ENCODE peak calls at places on chromosomes 5 and 9, in six cellular contexts. One of them, this sample, is unnamed.

GRCh38 chr9:2241875-2242741 is 227.0 kb downstream of the SMARCA2 start:
- ATAC-seq in upper lobe of left lung: peak; percentile 95
- ATAC-seq in HepG2: peak; percentile 93
- ATAC-seq in A549: peak; percentile 95
- ATAC-seq in K562: peak; percentile 94
- ATAC-seq in GM12878: peak; percentile 94
- ATAC-seq in this sample: peak; percentile 94

GRCh38 chr9:123031963-123032362 is 1.5 kb upstream of the GPR21 start:
- ATAC-seq in GM12878: no peak
- ATAC-seq in K562: peak; percentile 57
- ATAC-seq in A549: no peak
- ATAC-seq in upper lobe of left lung: no peak
- ATAC-seq in HepG2: no peak
- ATAC-seq in this sample: no peak

GRCh38 chr5:148179234-148179824 is 11.0 kb downstream of the SPINK14 start:
- ATAC-seq in GM12878: peak; percentile 77
- ATAC-seq in A549: peak; percentile 77
- ATAC-seq in upper lobe of left lung: no peak
- ATAC-seq in K562: peak; percentile 67
- ATAC-seq in HepG2: peak; percentile 64
- ATAC-seq in this sample: no peak

GRCh38 chr5:88875609-88876234 is 7.3 kb downstream of the MEF2C start:
- ATAC-seq in GM12878: peak; percentile 65
- ATAC-seq in A549: no peak
- ATAC-seq in upper lobe of left lung: no peak
- ATAC-seq in K562: peak; percentile 79
- ATAC-seq in HepG2: no peak
- ATAC-seq in this sample: peak; percentile 35

GRCh38 chr5:147169399-147169798 is 65.4 kb upstream of the STK32A start:
- ATAC-seq in K562: no peak
- ATAC-seq in upper lobe of left lung: no peak
- ATAC-seq in HepG2: peak; percentile 45
- ATAC-seq in GM12878: peak; percentile 49
- ATAC-seq in A549: no peak
- ATAC-seq in this sample: no peak

GRCh38 chr9:107760469-107761242 is 271.1 kb upstream of the KLF4 start:
- ATAC-seq in K562: peak; percentile 70
- ATAC-seq in GM12878: no peak
- ATAC-seq in HepG2: no peak
- ATAC-seq in A549: no peak
- ATAC-seq in upper lobe of left lung: peak; percentile 86
- ATAC-seq in this sample: peak; percentile 75

GRCh38 chr5:66207800-66208561 is 63.9 kb downstream of the SREK1 start:
- ATAC-seq in A549: no peak
- ATAC-seq in K562: no peak
- ATAC-seq in HepG2: no peak
- ATAC-seq in upper lobe of left lung: no peak
- ATAC-seq in GM12878: no peak
- ATAC-seq in this sample: peak; percentile 58

GRCh38 chr5:97192580-97193421 is 9.8 kb upstream of the RIOK2 start:
- ATAC-seq in upper lobe of left lung: no peak
- ATAC-seq in A549: no peak
- ATAC-seq in GM12878: peak; percentile 94
- ATAC-seq in HepG2: no peak
- ATAC-seq in K562: no peak
- ATAC-seq in this sample: no peak

GRCh38 chr5:115398726-115399125 is 102.3 kb upstream of the CCDC112 start:
- ATAC-seq in GM12878: no peak
- ATAC-seq in upper lobe of left lung: no peak
- ATAC-seq in K562: no peak
- ATAC-seq in A549: no peak
- ATAC-seq in HepG2: no peak
- ATAC-seq in this sample: no peak

GRCh38 chr5:169020102-169020501 is 280.8 kb downstream of the SLIT3 start:
- ATAC-seq in HepG2: no peak
- ATAC-seq in GM12878: no peak
- ATAC-seq in A549: peak; percentile 84
- ATAC-seq in upper lobe of left lung: no peak
- ATAC-seq in K562: peak; percentile 66
- ATAC-seq in this sample: no peak

DNA sequence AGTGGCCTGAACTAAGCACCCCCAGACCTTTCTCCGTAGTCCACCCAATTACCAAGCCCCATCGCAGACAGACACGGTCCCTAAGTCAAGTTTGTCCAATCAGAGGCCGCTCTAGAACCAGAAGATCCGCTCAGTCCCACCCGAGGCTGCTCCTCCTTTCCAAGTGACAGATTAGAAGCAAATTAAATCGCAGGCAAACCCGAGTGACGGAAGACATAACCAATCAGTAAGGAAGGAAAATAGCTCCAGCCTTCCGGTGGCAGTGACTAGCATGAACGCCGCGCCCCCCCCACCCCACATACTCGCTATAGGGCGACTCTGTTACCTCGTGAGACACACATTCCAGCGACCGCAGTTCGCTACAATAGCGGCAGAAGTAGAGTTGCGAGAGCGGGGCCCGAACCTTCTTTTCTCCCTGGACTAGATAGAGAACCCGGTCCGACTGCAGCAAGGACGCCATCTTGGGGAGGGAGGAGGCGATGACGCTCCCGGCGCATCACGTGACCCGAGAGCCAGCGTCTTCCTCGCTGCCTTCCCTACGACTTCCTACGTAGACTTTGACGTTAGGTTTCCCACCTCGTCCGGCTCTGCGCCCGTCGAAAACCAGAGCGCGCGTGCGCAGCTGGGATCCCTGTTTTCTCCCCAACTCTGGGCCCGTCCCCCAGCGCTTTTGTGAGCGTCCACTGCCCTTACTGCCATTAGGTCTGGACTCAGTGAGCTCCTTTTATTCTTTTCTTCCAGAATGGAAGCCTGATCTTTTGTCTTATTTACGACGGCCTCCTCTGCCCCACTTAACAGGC is at the start of gene DCTN4:
- ATAC-seq in HepG2: peak; percentile 98
- ATAC-seq in GM12878: peak; percentile 97
- ATAC-seq in upper lobe of left lung: peak; percentile 98
- ATAC-seq in A549: peak; percentile 98
- ATAC-seq in K562: peak; percentile 92
- ATAC-seq in this sample: peak; percentile 96
- TF ChIP-seq POLR2A in HepG2: peak; percentile 76
- TF ChIP-seq POLR2A in GM12878: peak; percentile 91
- TF ChIP-seq POLR2A in upper lobe of left lung: peak; percentile 47
- TF ChIP-seq POLR2A in A549: peak; percentile 66
- TF ChIP-seq POLR2A in K562: peak; percentile 92
- TF ChIP-seq POLR2A in this sample: no peak

DNA sequence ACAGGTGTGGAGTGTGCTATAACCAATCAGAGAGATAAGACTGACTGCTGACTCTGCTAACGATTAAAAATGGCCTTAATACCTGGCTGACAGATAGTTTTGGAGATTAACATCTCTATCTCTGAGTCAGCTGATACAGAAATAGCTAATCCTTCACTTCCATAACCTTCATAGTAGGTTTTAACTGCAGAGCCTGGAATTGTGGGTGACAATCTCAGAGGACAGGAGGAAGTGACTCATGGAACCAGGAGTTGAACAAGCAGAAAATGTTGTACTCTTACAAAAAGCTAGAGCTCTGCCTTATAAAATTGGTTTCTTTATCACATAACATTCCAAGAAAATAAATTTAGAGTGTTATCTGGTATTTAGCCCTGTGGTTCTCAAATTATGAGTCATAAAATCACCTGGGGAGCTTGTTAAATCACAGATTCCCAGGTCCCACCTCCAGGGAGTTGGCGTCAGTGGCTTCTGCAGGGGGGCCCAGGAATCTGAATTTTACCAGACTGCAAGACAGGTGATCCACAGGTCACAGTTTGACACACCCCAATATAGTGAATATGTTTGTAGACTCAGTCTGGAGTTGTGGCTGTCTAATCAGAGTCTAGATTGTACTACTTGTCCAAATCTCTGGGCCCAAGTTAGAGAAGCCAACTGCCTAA is 44.4 kb upstream of the AFAP1L1 start:
- ATAC-seq in GM12878: no peak
- ATAC-seq in K562: no peak
- ATAC-seq in HepG2: no peak
- ATAC-seq in A549: no peak
- ATAC-seq in upper lobe of left lung: no peak
- ATAC-seq in this sample: no peak
- H3K4me3 ChIP-seq in GM12878: no peak overlapping the region
- H3K4me3 ChIP-seq in K562: no peak overlapping the region
- H3K4me3 ChIP-seq in HepG2: no peak overlapping the region
- H3K4me3 ChIP-seq in A549: no peak overlapping the region
- H3K4me3 ChIP-seq in upper lobe of left lung: no peak overlapping the region
- H3K4me3 ChIP-seq in this sample: no peak overlapping the region

GRCh38 chr9:136107953-136108647 is 10.6 kb downstream of the TMEM250 start:
- ATAC-seq in A549: no peak
- ATAC-seq in GM12878: no peak
- ATAC-seq in upper lobe of left lung: no peak
- ATAC-seq in K562: peak; percentile 33
- ATAC-seq in HepG2: no peak
- ATAC-seq in this sample: no peak

GRCh38 chr9:136110082-136111061 is 8.3 kb downstream of the TMEM250 start:
- ATAC-seq in HepG2: peak; percentile 4
- ATAC-seq in K562: peak; percentile 16
- ATAC-seq in A549: peak; percentile 5
- ATAC-seq in upper lobe of left lung: no peak
- ATAC-seq in GM12878: peak; percentile 44
- ATAC-seq in this sample: no peak

GRCh38 chr9:136111190-136111589 is 7.5 kb downstream of the TMEM250 start:
- ATAC-seq in HepG2: no peak
- ATAC-seq in K562: no peak
- ATAC-seq in upper lobe of left lung: no peak
- ATAC-seq in A549: no peak
- ATAC-seq in GM12878: no peak
- ATAC-seq in this sample: no peak

GRCh38 chr9:136108648-136109266 is 9.9 kb downstream of the TMEM250 start:
- ATAC-seq in HepG2: no peak
- ATAC-seq in A549: no peak
- ATAC-seq in GM12878: no peak
- ATAC-seq in K562: no peak
- ATAC-seq in upper lobe of left lung: no peak
- ATAC-seq in this sample: no peak

DNA sequence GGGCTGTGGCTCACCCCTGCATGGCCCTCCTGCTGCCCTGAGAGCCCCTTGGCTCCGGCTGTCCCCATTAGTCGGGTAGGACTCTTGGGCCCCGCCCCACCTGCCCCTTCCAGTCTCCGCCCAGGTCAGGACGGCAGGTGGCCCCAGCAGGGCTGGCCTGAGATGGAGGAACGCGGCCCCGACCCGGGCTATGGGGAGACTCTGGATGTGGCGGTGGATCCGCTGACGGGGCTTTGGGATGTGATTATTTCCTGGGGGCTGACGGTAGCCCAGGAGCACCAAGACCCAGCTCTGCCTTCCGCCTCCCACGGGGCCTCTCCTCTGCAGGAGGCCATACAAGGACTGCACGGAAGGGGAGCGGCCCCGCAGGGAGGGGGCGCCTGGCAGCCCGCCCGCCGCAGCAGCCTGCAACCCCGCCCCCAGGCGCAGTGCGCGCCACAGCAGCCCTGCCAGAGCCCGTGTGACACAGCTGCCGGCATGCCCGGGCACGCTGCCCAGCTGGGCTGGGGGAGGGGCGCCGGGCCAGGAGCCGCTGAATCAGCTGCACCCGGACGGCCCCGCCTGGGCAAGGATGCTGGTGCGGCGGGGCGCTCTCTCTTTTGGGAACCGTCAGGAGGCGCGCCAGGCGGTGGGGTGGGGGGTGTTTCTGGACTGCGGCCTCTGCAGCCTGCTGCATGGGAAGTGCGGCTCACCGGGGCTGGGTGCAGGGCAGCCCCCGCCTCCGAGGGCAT is 9.2 kb downstream of the TMEM250 start:
- ATAC-seq in A549: peak; percentile 78
- ATAC-seq in GM12878: peak; percentile 90
- ATAC-seq in HepG2: no peak
- ATAC-seq in upper lobe of left lung: peak; percentile 90
- ATAC-seq in K562: peak; percentile 82
- ATAC-seq in this sample: peak; percentile 93
- TF ChIP-seq EP300 in A549: no peak
- TF ChIP-seq EP300 in GM12878: peak; percentile 57
- TF ChIP-seq EP300 in HepG2: no peak
- TF ChIP-seq EP300 in upper lobe of left lung: no peak
- TF ChIP-seq EP300 in K562: no peak
- TF ChIP-seq EP300 in this sample: no peak

GRCh38 chr9:92764988-92765936 is 629 bp upstream of the BICD2 start:
- ATAC-seq in A549: peak; percentile 96
- ATAC-seq in GM12878: peak; percentile 93
- ATAC-seq in K562: peak; percentile 96
- ATAC-seq in HepG2: peak; percentile 95
- ATAC-seq in upper lobe of left lung: peak; percentile 99
- ATAC-seq in this sample: peak; percentile 98
- TF ChIP-seq POLR2A in A549: peak; percentile 72
- TF ChIP-seq POLR2A in GM12878: peak; percentile 94
- TF ChIP-seq POLR2A in K562: peak; percentile 94
- TF ChIP-seq POLR2A in HepG2: no peak
- TF ChIP-seq POLR2A in upper lobe of left lung: peak; percentile 98
- TF ChIP-seq POLR2A in this sample: peak; percentile 92

DNA sequence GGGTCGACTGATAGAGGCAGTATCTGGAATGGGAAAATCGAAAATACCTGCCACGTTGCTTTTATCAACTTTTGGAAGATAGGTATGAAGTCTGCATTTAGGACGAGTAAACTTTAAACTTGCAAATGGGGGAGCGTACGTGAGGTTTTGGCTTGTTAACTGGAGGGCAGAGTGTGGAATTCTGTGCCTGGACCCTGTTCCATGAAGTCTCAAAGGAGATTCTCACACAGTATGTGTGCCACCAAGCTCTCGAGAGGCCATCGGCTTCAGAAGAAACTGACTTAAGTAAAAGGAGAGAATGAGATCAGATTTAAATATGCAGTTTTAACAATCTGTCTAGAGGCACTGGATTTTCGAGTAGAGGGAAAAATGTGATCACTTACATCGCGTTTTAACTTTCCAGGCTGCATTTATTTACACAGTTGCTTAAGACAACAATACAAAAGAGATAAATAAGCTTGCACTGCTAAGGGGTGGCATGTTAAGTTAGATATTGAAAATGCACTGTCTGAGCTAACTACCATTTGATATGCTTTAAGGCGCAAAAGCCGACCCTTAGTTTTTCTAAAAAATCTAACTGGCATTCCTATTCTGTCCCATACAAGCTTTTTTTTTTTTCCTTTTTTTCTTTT is 401.6 kb downstream of the EBF1 start:
- ATAC-seq in K562: no peak
- ATAC-seq in GM12878: no peak
- ATAC-seq in A549: no peak
- ATAC-seq in HepG2: no peak
- ATAC-seq in upper lobe of left lung: no peak
- ATAC-seq in this sample: no peak
- H3K4me3 ChIP-seq in K562: no peak overlapping the region
- H3K4me3 ChIP-seq in GM12878: no peak overlapping the region
- H3K4me3 ChIP-seq in A549: no peak overlapping the region
- H3K4me3 ChIP-seq in HepG2: no peak overlapping the region
- H3K4me3 ChIP-seq in upper lobe of left lung: no peak overlapping the region
- H3K4me3 ChIP-seq in this sample: no peak overlapping the region